ENCODE peak calls at places on chromosomes 12 and 14, in seven cellular contexts. One of them, this sample, is unnamed.

GRCh38 chr14:44616204-44616603 is 109.1 kb upstream of the FSCB start:
- DNase-seq in DMS153: no peak
- DNase-seq in neural progenitor cell: no peak
- DNase-seq in caudate nucleus: no peak
- DNase-seq in MM.1S: no peak
- DNase-seq in ureter: no peak
- DNase-seq in non-pigmented ciliary epithelial cell: no peak
- DNase-seq in this sample: no peak

GRCh38 chr12:108772247-108772646 is 40.9 kb upstream of the CORO1C start:
- DNase-seq in DMS153: peak
- DNase-seq in neural progenitor cell: no peak
- DNase-seq in caudate nucleus: no peak
- DNase-seq in MM.1S: peak
- DNase-seq in ureter: no peak
- DNase-seq in non-pigmented ciliary epithelial cell: no peak
- DNase-seq in this sample: no peak

GRCh38 chr14:69318241-69318640 is 58.3 kb downstream of the GALNT16 start:
- DNase-seq in DMS153: no peak
- DNase-seq in neural progenitor cell: no peak
- DNase-seq in caudate nucleus: no peak
- DNase-seq in MM.1S: no peak
- DNase-seq in ureter: no peak
- DNase-seq in non-pigmented ciliary epithelial cell: no peak
- DNase-seq in this sample: no peak

GRCh38 chr14:99918781-99919180 is 125.6 kb downstream of the EML1 start:
- DNase-seq in DMS153: no peak
- DNase-seq in neural progenitor cell: no peak
- DNase-seq in caudate nucleus: no peak
- DNase-seq in MM.1S: no peak
- DNase-seq in ureter: no peak
- DNase-seq in non-pigmented ciliary epithelial cell: no peak
- DNase-seq in this sample: no peak

GRCh38 chr14:30064454-30064853 is 136.8 kb upstream of the PRKD1 start:
- DNase-seq in DMS153: no peak
- DNase-seq in neural progenitor cell: no peak
- DNase-seq in caudate nucleus: no peak
- DNase-seq in MM.1S: peak
- DNase-seq in ureter: no peak
- DNase-seq in non-pigmented ciliary epithelial cell: no peak
- DNase-seq in this sample: no peak

GRCh38 chr12:98294426-98294825 is 221.0 kb upstream of the TMPO start:
- DNase-seq in DMS153: no peak
- DNase-seq in neural progenitor cell: no peak
- DNase-seq in caudate nucleus: no peak
- DNase-seq in MM.1S: no peak
- DNase-seq in ureter: no peak
- DNase-seq in non-pigmented ciliary epithelial cell: no peak
- DNase-seq in this sample: no peak

GRCh38 chr12:45986646-45987338 is 3.6 kb downstream of the SCAF11 start:
- DNase-seq in DMS153: no peak
- DNase-seq in neural progenitor cell: no peak
- DNase-seq in caudate nucleus: no peak
- DNase-seq in MM.1S: no peak
- DNase-seq in ureter: no peak
- DNase-seq in non-pigmented ciliary epithelial cell: no peak
- DNase-seq in this sample: no peak

GRCh38 chr12:124829008-124829707 is 34.5 kb downstream of the SCARB1 start:
- DNase-seq in DMS153: no peak
- DNase-seq in neural progenitor cell: no peak
- DNase-seq in caudate nucleus: no peak
- DNase-seq in MM.1S: no peak
- DNase-seq in ureter: no peak
- DNase-seq in non-pigmented ciliary epithelial cell: peak
- DNase-seq in this sample: no peak

GRCh38 chr12:6039894-6040601 is 84.4 kb downstream of the VWF start:
- DNase-seq in DMS153: peak
- DNase-seq in neural progenitor cell: peak
- DNase-seq in caudate nucleus: no peak
- DNase-seq in MM.1S: peak
- DNase-seq in ureter: peak
- DNase-seq in non-pigmented ciliary epithelial cell: no peak
- DNase-seq in this sample: peak

GRCh38 chr14:92512807-92513203 is 776 bp upstream of the RIN3 start:
- DNase-seq in DMS153: no peak
- DNase-seq in neural progenitor cell: no peak
- DNase-seq in caudate nucleus: no peak
- DNase-seq in MM.1S: no peak
- DNase-seq in ureter: no peak
- DNase-seq in non-pigmented ciliary epithelial cell: no peak
- DNase-seq in this sample: no peak

GRCh38 chr14:75578099-75578785 is at the start of gene FLVCR2:
- DNase-seq in DMS153: no peak
- DNase-seq in neural progenitor cell: peak
- DNase-seq in caudate nucleus: peak
- DNase-seq in MM.1S: peak
- DNase-seq in ureter: peak
- DNase-seq in non-pigmented ciliary epithelial cell: no peak
- DNase-seq in this sample: peak

GRCh38 chr12:70443274-70443673 is 77.2 kb downstream of the KCNMB4 start:
- DNase-seq in DMS153: no peak
- DNase-seq in neural progenitor cell: no peak
- DNase-seq in caudate nucleus: no peak
- DNase-seq in MM.1S: peak
- DNase-seq in ureter: no peak
- DNase-seq in non-pigmented ciliary epithelial cell: no peak
- DNase-seq in this sample: no peak

GRCh38 chr12:89231686-89232085 is 120.6 kb downstream of the DUSP6 start:
- DNase-seq in DMS153: no peak
- DNase-seq in neural progenitor cell: no peak
- DNase-seq in caudate nucleus: no peak
- DNase-seq in MM.1S: no peak
- DNase-seq in ureter: no peak
- DNase-seq in non-pigmented ciliary epithelial cell: no peak
- DNase-seq in this sample: no peak

GRCh38 chr12:110583137-110584059 is at the start of gene PPTC7:
- DNase-seq in DMS153: peak
- DNase-seq in neural progenitor cell: peak
- DNase-seq in caudate nucleus: peak
- DNase-seq in MM.1S: peak
- DNase-seq in ureter: peak
- DNase-seq in non-pigmented ciliary epithelial cell: peak
- DNase-seq in this sample: peak

GRCh38 chr12:77324763-77325468 is 259.5 kb upstream of the E2F7 start:
- DNase-seq in DMS153: peak
- DNase-seq in neural progenitor cell: peak
- DNase-seq in caudate nucleus: peak
- DNase-seq in MM.1S: peak
- DNase-seq in ureter: peak
- DNase-seq in non-pigmented ciliary epithelial cell: no peak
- DNase-seq in this sample: peak

GRCh38 chr12:93823616-93824410 is 146.6 kb downstream of the CRADD start:
- DNase-seq in DMS153: no peak
- DNase-seq in neural progenitor cell: no peak
- DNase-seq in caudate nucleus: no peak
- DNase-seq in MM.1S: no peak
- DNase-seq in ureter: no peak
- DNase-seq in non-pigmented ciliary epithelial cell: no peak
- DNase-seq in this sample: no peak

GRCh38 chr12:122836027-122836921 is 1.0 kb downstream of the HIP1R start:
- DNase-seq in DMS153: peak
- DNase-seq in neural progenitor cell: peak
- DNase-seq in caudate nucleus: no peak
- DNase-seq in MM.1S: peak
- DNase-seq in ureter: no peak
- DNase-seq in non-pigmented ciliary epithelial cell: no peak
- DNase-seq in this sample: no peak

GRCh38 chr12:129401572-129401971 is 502.3 kb downstream of the TMEM132D start:
- DNase-seq in DMS153: no peak
- DNase-seq in neural progenitor cell: no peak
- DNase-seq in caudate nucleus: no peak
- DNase-seq in MM.1S: peak
- DNase-seq in ureter: no peak
- DNase-seq in non-pigmented ciliary epithelial cell: no peak
- DNase-seq in this sample: no peak

GRCh38 chr12:75892779-75893408 is 138.7 kb downstream of the PHLDA1 start:
- DNase-seq in DMS153: no peak
- DNase-seq in neural progenitor cell: no peak
- DNase-seq in caudate nucleus: no peak
- DNase-seq in MM.1S: no peak
- DNase-seq in ureter: no peak
- DNase-seq in non-pigmented ciliary epithelial cell: peak
- DNase-seq in this sample: no peak

GRCh38 chr14:92563359-92563758 is 49.8 kb downstream of the RIN3 start:
- DNase-seq in DMS153: no peak
- DNase-seq in neural progenitor cell: no peak
- DNase-seq in caudate nucleus: no peak
- DNase-seq in MM.1S: no peak
- DNase-seq in ureter: no peak
- DNase-seq in non-pigmented ciliary epithelial cell: peak
- DNase-seq in this sample: no peak

GRCh38 chr12:47066278-47067048 is 13.0 kb upstream of the PCED1B start:
- DNase-seq in DMS153: no peak
- DNase-seq in neural progenitor cell: no peak
- DNase-seq in caudate nucleus: no peak
- DNase-seq in MM.1S: no peak
- DNase-seq in ureter: no peak
- DNase-seq in non-pigmented ciliary epithelial cell: no peak
- DNase-seq in this sample: no peak

GRCh38 chr12:131749618-131750315 is 38.9 kb downstream of the SFSWAP start:
- DNase-seq in DMS153: no peak
- DNase-seq in neural progenitor cell: no peak
- DNase-seq in caudate nucleus: no peak
- DNase-seq in MM.1S: no peak
- DNase-seq in ureter: no peak
- DNase-seq in non-pigmented ciliary epithelial cell: no peak
- DNase-seq in this sample: no peak

GRCh38 chr12:54039417-54040147 is 6.7 kb downstream of the HOXC5 start:
- DNase-seq in DMS153: no peak
- DNase-seq in neural progenitor cell: peak
- DNase-seq in caudate nucleus: no peak
- DNase-seq in MM.1S: no peak
- DNase-seq in ureter: no peak
- DNase-seq in non-pigmented ciliary epithelial cell: no peak
- DNase-seq in this sample: no peak

GRCh38 chr12:22333751-22334695 is 484 bp downstream of the ST8SIA1 start:
- DNase-seq in DMS153: no peak
- DNase-seq in neural progenitor cell: peak
- DNase-seq in caudate nucleus: no peak
- DNase-seq in MM.1S: no peak
- DNase-seq in ureter: no peak
- DNase-seq in non-pigmented ciliary epithelial cell: no peak
- DNase-seq in this sample: no peak

GRCh38 chr12:3218150-3218845 is 141.1 kb downstream of the TSPAN9 start:
- DNase-seq in DMS153: peak
- DNase-seq in neural progenitor cell: no peak
- DNase-seq in caudate nucleus: no peak
- DNase-seq in MM.1S: no peak
- DNase-seq in ureter: peak
- DNase-seq in non-pigmented ciliary epithelial cell: no peak
- DNase-seq in this sample: no peak

GRCh38 chr14:36518586-36519430 is 1.2 kb downstream of the NKX2-1 start:
- DNase-seq in DMS153: no peak
- DNase-seq in neural progenitor cell: peak
- DNase-seq in caudate nucleus: no peak
- DNase-seq in MM.1S: no peak
- DNase-seq in ureter: no peak
- DNase-seq in non-pigmented ciliary epithelial cell: no peak
- DNase-seq in this sample: no peak

GRCh38 chr14:75800792-75801191 is 139.7 kb downstream of the TTLL5 start:
- DNase-seq in DMS153: no peak
- DNase-seq in neural progenitor cell: no peak
- DNase-seq in caudate nucleus: no peak
- DNase-seq in MM.1S: no peak
- DNase-seq in ureter: no peak
- DNase-seq in non-pigmented ciliary epithelial cell: no peak
- DNase-seq in this sample: no peak

GRCh38 chr14:95784137-95784536 is 70.2 kb upstream of the TCL1A start:
- DNase-seq in DMS153: no peak
- DNase-seq in neural progenitor cell: peak
- DNase-seq in caudate nucleus: no peak
- DNase-seq in MM.1S: no peak
- DNase-seq in ureter: no peak
- DNase-seq in non-pigmented ciliary epithelial cell: no peak
- DNase-seq in this sample: no peak

GRCh38 chr14:69354383-69355154 is 43.5 kb downstream of the ERH start:
- DNase-seq in DMS153: no peak
- DNase-seq in neural progenitor cell: no peak
- DNase-seq in caudate nucleus: no peak
- DNase-seq in MM.1S: peak
- DNase-seq in ureter: peak
- DNase-seq in non-pigmented ciliary epithelial cell: no peak
- DNase-seq in this sample: peak

GRCh38 chr12:122374707-122375106 is 47.8 kb downstream of the CLIP1 start:
- DNase-seq in DMS153: no peak
- DNase-seq in neural progenitor cell: no peak
- DNase-seq in caudate nucleus: no peak
- DNase-seq in MM.1S: no peak
- DNase-seq in ureter: no peak
- DNase-seq in non-pigmented ciliary epithelial cell: no peak
- DNase-seq in this sample: no peak

GRCh38 chr12:77488041-77488620 is 342.6 kb upstream of the NAV3 start:
- DNase-seq in DMS153: no peak
- DNase-seq in neural progenitor cell: no peak
- DNase-seq in caudate nucleus: no peak
- DNase-seq in MM.1S: no peak
- DNase-seq in ureter: no peak
- DNase-seq in non-pigmented ciliary epithelial cell: peak
- DNase-seq in this sample: no peak

GRCh38 chr14:100771121-100771800 is 44.6 kb downstream of the DLK1 start:
- DNase-seq in DMS153: no peak
- DNase-seq in neural progenitor cell: no peak
- DNase-seq in caudate nucleus: no peak
- DNase-seq in MM.1S: no peak
- DNase-seq in ureter: no peak
- DNase-seq in non-pigmented ciliary epithelial cell: no peak
- DNase-seq in this sample: no peak

GRCh38 chr12:68784015-68784414 is 24.0 kb upstream of the MDM2 start:
- DNase-seq in DMS153: no peak
- DNase-seq in neural progenitor cell: peak
- DNase-seq in caudate nucleus: no peak
- DNase-seq in MM.1S: no peak
- DNase-seq in ureter: no peak
- DNase-seq in non-pigmented ciliary epithelial cell: no peak
- DNase-seq in this sample: no peak

GRCh38 chr14:81849714-81850113 is 316.1 kb upstream of the SEL1L start:
- DNase-seq in DMS153: no peak
- DNase-seq in neural progenitor cell: no peak
- DNase-seq in caudate nucleus: no peak
- DNase-seq in MM.1S: peak
- DNase-seq in ureter: no peak
- DNase-seq in non-pigmented ciliary epithelial cell: no peak
- DNase-seq in this sample: no peak

GRCh38 chr12:65640489-65640901 is 183.8 kb upstream of the HMGA2 start:
- DNase-seq in DMS153: no peak
- DNase-seq in neural progenitor cell: no peak
- DNase-seq in caudate nucleus: no peak
- DNase-seq in MM.1S: no peak
- DNase-seq in ureter: no peak
- DNase-seq in non-pigmented ciliary epithelial cell: no peak
- DNase-seq in this sample: no peak